ENCODE peak calls at places on chromosomes 4 and X, in six cellular contexts. I is transverse colon, L is SJCRH30, W is endothelial cell of umbilical vein, K is right lobe of liver, E is psoas muscle. D is an unnamed sample. For H3K36me3, H3K4me1 and H3K9me3, the result is how much of the 10 kb centered on the place peaks cover.

GRCh38 chr4:1043162-1043561 is 31.7 kb downstream of the FGFRL1 start:
- DNase-seq in I (no peak), L (no peak), W (no peak), K (no peak), E (no peak), D (no peak)

GRCh38 chrX:129493643-129494042 is 29.6 kb downstream of the SMARCA1 start:
- DNase-seq in I (no peak), L (no peak), W (peak), K (no peak), E (no peak), D (no peak)

GRCh38 chr4:87007345-87008181 is 72.8 kb downstream of the AFF1 start:
- DNase-seq in I (peak), L (peak), W (peak), K (peak), E (peak), D (peak)

GRCh38 chr4:117770269-117771087 is 263.8 kb upstream of the NDST3 start:
- DNase-seq in I (no peak), L (no peak), W (no peak), K (peak), E (no peak), D (no peak)

GRCh38 chrX:47146121-47146935 is 1.3 kb downstream of the RBM10 start:
- DNase-seq in I (peak), L (peak), W (no peak), K (no peak), E (no peak), D (no peak)

GRCh38 chr4:148053298-148054003 is 321.6 kb downstream of the ARHGAP10 start:
- DNase-seq in I (no peak), L (peak), W (no peak), K (no peak), E (no peak), D (no peak)

GRCh38 chrX:19624754-19625153 is 109.4 kb upstream of the MAP3K15 start:
- DNase-seq in I (no peak), L (no peak), W (no peak), K (no peak), E (no peak), D (no peak)

GRCh38 chrX:108090474-108091265 is 672 bp downstream of the PSMD10 start:
- DNase-seq in I (no peak), L (peak), W (peak), K (no peak), E (no peak), D (no peak)

GRCh38 chr4:140764785-140765392 is 8.7 kb upstream of the TBC1D9 start:
- DNase-seq in I (no peak), L (peak), W (no peak), K (no peak), E (no peak), D (no peak)

GRCh38 chr4:25234390-25235367 is 846 bp downstream of the PI4K2B start:
- DNase-seq in I (peak), L (peak), W (peak), K (peak), E (peak), D (peak)

GRCh38 chr4:76772498-76773106 is 125.3 kb downstream of the SOWAHB start:
- DNase-seq in I (no peak), L (no peak), W (peak), K (no peak), E (no peak), D (no peak)

GRCh38 chr4:186392017-186392416 is 126.0 kb downstream of the F11 start:
- DNase-seq in I (no peak), L (no peak), W (no peak), K (no peak), E (no peak), D (no peak)

GRCh38 chr4:2615821-2616220 is 79.4 kb downstream of the FAM193A start:
- DNase-seq in I (no peak), L (no peak), W (no peak), K (no peak), E (no peak), D (no peak)

GRCh38 chrX:132171881-132172280 is 44.1 kb upstream of the FRMD7 start:
- DNase-seq in I (no peak), L (no peak), W (no peak), K (no peak), E (no peak), D (no peak)

GRCh38 chrX:79630033-79631009 is 263.2 kb upstream of the ITM2A start:
- DNase-seq in I (no peak), L (no peak), W (no peak), K (no peak), E (no peak), D (no peak)

GRCh38 chr4:4848540-4848939 is 10.9 kb upstream of the MSX1 start:
- DNase-seq in I (no peak), L (no peak), W (no peak), K (no peak), E (no peak), D (no peak)

GRCh38 chrX:26915064-26915463 is 548.1 kb downstream of the PPP4R3C start:
- DNase-seq in I (no peak), L (peak), W (peak), K (no peak), E (no peak), D (no peak)

GRCh38 chr4:106266201-106266600 is 49.8 kb downstream of the TBCK start:
- DNase-seq in I (no peak), L (peak), W (peak), K (no peak), E (no peak), D (peak)

GRCh38 chr4:46653842-46654241 is 255.2 kb downstream of the COX7B2 start:
- DNase-seq in I (no peak), L (no peak), W (no peak), K (no peak), E (no peak), D (no peak)

GRCh38 chr4:108881190-108881589 is 118.3 kb upstream of the ETNPPL start:
- DNase-seq in I (no peak), L (peak), W (peak), K (no peak), E (no peak), D (no peak)

GRCh38 chrX:78116365-78116764 is 12.3 kb downstream of the PGK1 start:
- DNase-seq in I (no peak), L (no peak), W (no peak), K (no peak), E (no peak), D (no peak)

GRCh38 chrX:78124304-78124703 is 15.1 kb downstream of the TAF9B start:
- DNase-seq in I (no peak), L (no peak), W (no peak), K (no peak), E (no peak), D (no peak)

GRCh38 chrX:78123190-78123589 is 16.3 kb downstream of the TAF9B start:
- DNase-seq in I (no peak), L (no peak), W (no peak), K (no peak), E (no peak), D (no peak)

GRCh38 chrX:78118628-78119027 is 14.6 kb downstream of the PGK1 start:
- DNase-seq in I (no peak), L (no peak), W (no peak), K (no peak), E (no peak), D (no peak)

DNA sequence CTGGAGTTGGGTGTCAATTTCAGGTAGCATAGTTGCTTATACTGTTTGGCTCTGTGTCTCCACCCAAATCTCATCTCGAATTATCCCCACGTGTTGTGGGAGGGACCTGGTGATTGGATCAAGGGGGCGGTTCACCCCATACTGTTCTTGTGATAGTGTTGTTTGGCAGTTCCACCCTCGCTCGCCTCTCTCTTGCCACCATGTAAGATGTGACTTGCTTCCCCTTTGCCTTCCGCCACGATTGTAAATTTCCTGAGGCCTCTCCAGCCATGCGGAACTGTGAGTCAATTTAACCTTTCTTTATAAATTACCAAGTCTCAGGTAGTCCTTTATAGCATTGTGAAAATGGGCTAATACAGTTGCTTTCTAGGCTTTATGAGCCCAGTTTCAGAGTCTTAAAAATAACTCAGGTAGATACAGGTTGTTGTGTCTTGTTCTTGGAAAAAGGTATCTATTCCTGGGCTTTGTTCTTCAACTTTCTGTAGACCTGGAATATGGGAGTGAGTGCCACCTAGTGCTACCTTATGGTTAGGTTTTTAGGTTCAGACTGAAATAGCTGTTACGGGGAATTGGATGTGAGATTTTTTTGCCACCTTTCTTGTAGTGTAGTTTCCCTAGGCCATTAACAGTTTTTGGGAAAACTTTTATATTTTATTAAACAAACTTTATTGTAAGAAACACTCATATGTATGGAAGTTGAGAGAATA is 15.6 kb downstream of the PGK1 start:
- DNase-seq in I (no peak), L (no peak), W (peak), K (no peak), E (no peak), D (no peak)
- H3K36me3 ChIP-seq in I (under half), L (under half), W (under half), K (under half), E (half or more), D (half or more)

GRCh38 chrX:48939417-48940228 is 17.8 kb downstream of the OTUD5 start:
- DNase-seq in I (peak), L (no peak), W (no peak), K (no peak), E (no peak), D (no peak)

GRCh38 chrX:48937065-48937907 is 18.5 kb upstream of the PIM2 start:
- DNase-seq in I (peak), L (no peak), W (no peak), K (peak), E (peak), D (no peak)

GRCh38 chrX:48942895-48943294 is 14.5 kb downstream of the OTUD5 start:
- DNase-seq in I (no peak), L (no peak), W (no peak), K (no peak), E (no peak), D (no peak)

GRCh38 chrX:48938721-48939416 is 18.5 kb downstream of the OTUD5 start:
- DNase-seq in I (peak), L (no peak), W (no peak), K (no peak), E (no peak), D (no peak)

DNA sequence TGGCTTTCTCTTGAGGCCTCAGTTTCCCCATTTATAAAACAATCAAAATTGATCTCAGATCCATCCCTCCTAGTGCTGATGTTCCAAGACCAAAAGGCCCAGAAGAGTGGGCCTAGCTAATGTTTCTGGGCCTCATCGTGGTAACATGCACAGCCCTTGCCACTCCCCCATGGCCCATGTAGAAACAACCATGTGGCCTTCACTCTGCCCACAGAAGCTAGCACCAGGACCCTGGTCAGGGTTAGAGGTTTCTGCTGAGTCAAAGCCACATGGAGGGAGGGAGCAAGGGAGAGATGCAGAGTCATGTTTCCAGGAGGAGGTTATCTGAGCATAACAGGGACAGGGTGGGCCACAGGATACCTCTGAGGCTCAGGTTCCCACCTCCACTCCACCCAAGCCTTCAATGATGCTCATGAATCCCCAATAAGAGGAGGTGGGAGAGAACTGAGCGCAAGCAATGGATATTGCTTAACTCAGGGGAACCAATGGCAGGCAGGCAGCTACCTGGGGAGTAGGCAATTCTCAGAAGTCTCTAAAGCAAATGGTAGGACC is 16.9 kb downstream of the OTUD5 start:
- DNase-seq in I (no peak), L (no peak), W (no peak), K (no peak), E (no peak), D (no peak)
- H3K4me1 ChIP-seq in I (under half), L (under half), W (under half), K (under half), E (under half), D (under half)

GRCh38 chr4:18109677-18110076 is 88.1 kb upstream of the LCORL start:
- DNase-seq in I (no peak), L (no peak), W (peak), K (no peak), E (no peak), D (no peak)
- H3K9me3 ChIP-seq in I (under half), L (under half), W (under half), K (under half), E (under half), D (under half)

DNA sequence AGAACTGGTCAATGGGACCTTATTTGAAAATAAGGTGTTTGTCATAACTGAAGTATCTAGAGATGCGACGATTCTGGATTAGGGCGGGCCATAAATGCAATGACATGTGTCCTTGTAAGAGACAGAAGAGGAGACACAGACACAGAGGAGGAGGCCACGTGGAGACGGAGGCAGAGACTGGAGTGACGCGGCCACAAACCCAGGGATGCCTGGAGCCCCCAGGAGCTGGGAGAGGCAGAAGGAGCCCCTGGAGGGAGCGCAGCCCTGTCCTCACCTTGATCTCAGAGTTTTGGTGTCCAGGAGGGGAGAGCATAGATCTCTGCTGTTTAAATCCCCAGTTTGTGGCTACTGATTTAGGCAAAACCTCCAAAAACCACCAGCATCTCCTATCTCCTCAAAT is 5.0 kb downstream of the GTPBP6 start:
- DNase-seq in I (no peak), L (no peak), W (no peak), K (peak), E (no peak), D (no peak)
- H3K36me3 ChIP-seq in I (under half), L (under half), W (under half), K (under half), E (half or more), D (under half)

GRCh38 chr4:10095296-10095991 is 21.2 kb downstream of the WDR1 start:
- DNase-seq in I (no peak), L (no peak), W (no peak), K (no peak), E (peak), D (no peak)
- H3K4me1 ChIP-seq in I (half or more), L (under half), W (half or more), K (under half), E (half or more), D (under half)

DNA sequence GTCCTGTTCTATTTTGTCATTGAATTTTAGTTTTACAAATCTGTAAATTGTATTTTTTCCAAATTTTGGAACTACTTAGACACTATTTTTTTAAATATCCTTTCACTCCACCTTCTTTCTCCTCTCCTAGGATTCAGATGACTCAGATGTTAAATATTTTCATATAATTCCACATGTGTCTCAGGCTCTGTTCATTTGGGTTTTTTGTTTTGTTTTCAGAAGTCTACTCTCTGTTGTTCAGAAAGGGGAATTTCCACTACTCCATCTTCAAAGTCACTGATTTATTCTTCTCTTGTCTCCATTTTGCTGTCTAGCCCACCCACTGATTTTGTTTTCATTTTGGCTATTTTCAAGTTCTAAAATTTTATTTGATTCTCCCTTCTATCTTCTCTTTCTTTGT is 264.0 kb upstream of the SLIT2 start:
- DNase-seq in I (no peak), L (no peak), W (peak), K (no peak), E (no peak), D (no peak)
- H3K9me3 ChIP-seq in I (under half), L (under half), W (under half), K (under half), E (under half), D (under half)

GRCh38 chrX:2489446-2490445 is 11.0 kb downstream of the DHRSX start:
- DNase-seq in I (no peak), L (no peak), W (no peak), K (no peak), E (no peak), D (no peak)
- H3K36me3 ChIP-seq in I (under half), L (under half), W (under half), K (under half), E (half or more), D (half or more)

DNA sequence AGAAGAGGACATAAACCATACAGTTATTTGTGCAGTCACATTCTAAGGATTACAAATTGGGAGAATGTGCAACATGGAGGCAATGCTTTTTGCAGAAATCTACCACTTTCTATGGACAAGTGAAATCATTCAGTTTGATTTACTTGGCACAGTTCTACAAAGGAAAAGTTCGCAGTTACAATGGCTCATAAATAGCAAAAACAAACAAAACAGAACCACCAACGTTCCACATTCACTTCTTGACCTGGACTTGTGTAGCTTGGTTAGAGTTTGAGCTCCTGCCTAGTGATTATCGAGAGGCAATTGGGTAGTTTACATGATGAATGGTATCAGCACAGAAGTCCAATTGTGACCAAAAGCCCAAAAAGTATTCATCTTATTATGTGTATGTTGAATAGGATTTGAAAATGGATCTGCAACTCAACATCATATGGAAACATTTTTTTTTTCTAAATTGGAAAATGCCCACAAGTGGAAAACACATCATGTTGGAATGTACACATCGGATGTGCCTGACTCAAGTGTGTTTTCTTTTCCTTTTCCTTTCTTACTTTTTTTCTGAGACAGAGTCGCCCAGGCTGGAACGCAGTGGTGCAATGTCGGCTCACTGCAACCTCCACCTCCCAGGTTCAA is 123.8 kb downstream of the LUZP4 start:
- DNase-seq in I (no peak), L (no peak), W (peak), K (no peak), E (no peak), D (no peak)
- H3K4me1 ChIP-seq in I (under half), L (under half), W (under half), K (under half), E (under half), D (under half)

GRCh38 chrX:136662976-136663375 is 15.0 kb downstream of the CD40LG start:
- DNase-seq in I (no peak), L (no peak), W (no peak), K (no peak), E (no peak), D (no peak)
- H3K9me3 ChIP-seq in I (under half), L (under half), W (under half), K (under half), E (under half), D (under half)

GRCh38 chr4:94285666-94286065 is 57.0 kb downstream of the HPGDS start:
- DNase-seq in I (no peak), L (no peak), W (peak), K (no peak), E (no peak), D (peak)
- H3K36me3 ChIP-seq in I (under half), L (half or more), W (under half), K (under half), E (half or more), D (under half)

D was measured in HAP-1.